ENCODE peak calls at places on chromosome 5, in eight cellular contexts. A is GM12878; L is stimulated activated naive CD8-positive, alpha-beta T cell treated with anti-CD3 and anti-CD28 coated beads, Interleukin-15, amount 100 ng/mL, for 72 hours; N is natural killer cell; Z is right cardiac atrium; V is upper lobe of right lung; D is PC-3; K is aorta. U is an unnamed sample.

GRCh38 chr5:95823241-95823737 is 763 bp upstream of the GLRX start:
- ATAC-seq in A (peak), L (no peak), N (no peak), Z (no peak), V (no peak), D (no peak), K (no peak), U (peak)

GRCh38 chr5:31982027-31982426 is 192.1 kb downstream of the GOLPH3 start:
- ATAC-seq in A (no peak), L (no peak), N (no peak), Z (peak), V (no peak), D (no peak), K (no peak), U (no peak)

GRCh38 chr5:138425079-138425478 is 13.8 kb upstream of the REEP2 start:
- ATAC-seq in A (no peak), L (no peak), N (no peak), Z (peak), V (no peak), D (no peak), K (no peak), U (no peak)

GRCh38 chr5:6465831-6466790 is 17.5 kb downstream of the UBE2QL1 start:
- ATAC-seq in A (no peak), L (peak), N (no peak), Z (peak), V (peak), D (no peak), K (peak), U (no peak)

GRCh38 chr5:136276087-136276486 is 83.1 kb upstream of the SMIM32 start:
- ATAC-seq in A (no peak), L (no peak), N (no peak), Z (no peak), V (no peak), D (no peak), K (no peak), U (no peak)

GRCh38 chr5:1239514-1240251 is 14.5 kb downstream of the SLC6A18 start:
- ATAC-seq in A (no peak), L (no peak), N (no peak), Z (peak), V (no peak), D (no peak), K (no peak), U (no peak)

GRCh38 chr5:142789206-142789605 is 19.0 kb downstream of the ARHGAP26 start:
- ATAC-seq in A (no peak), L (no peak), N (no peak), Z (no peak), V (no peak), D (no peak), K (no peak), U (peak)

GRCh38 chr5:178238711-178239592 is 6.3 kb upstream of the PHYKPL start:
- ATAC-seq in A (peak), L (peak), N (peak), Z (no peak), V (no peak), D (no peak), K (no peak), U (no peak)

GRCh38 chr5:57302164-57302563 is 128.3 kb downstream of the GPBP1 start:
- ATAC-seq in A (peak), L (peak), N (no peak), Z (no peak), V (no peak), D (peak), K (no peak), U (no peak)

GRCh38 chr5:50575745-50576144 is 90.7 kb upstream of the PARP8 start:
- ATAC-seq in A (peak), L (no peak), N (peak), Z (no peak), V (no peak), D (no peak), K (no peak), U (no peak)